ENCODE peak calls at places on chromosomes 2 and 18, in seven cellular contexts. One of them, this sample, is unnamed.

GRCh38 chr2:235003096-235003775 is 51.4 kb downstream of the SH3BP4 start:
- DNase-seq in HepG2: no peak
- DNase-seq in HCT116: no peak
- DNase-seq in GM12878: no peak
- DNase-seq in H1: no peak
- DNase-seq in K562: no peak
- DNase-seq in SK-N-SH: no peak
- DNase-seq in this sample: no peak

GRCh38 chr2:176595986-176596385 is 326.7 kb downstream of the MTX2 start:
- DNase-seq in HCT116: no peak
- DNase-seq in K562: no peak
- DNase-seq in GM12878: no peak
- DNase-seq in H1: no peak
- DNase-seq in SK-N-SH: no peak
- DNase-seq in HepG2: no peak
- DNase-seq in this sample: no peak

GRCh38 chr2:231050018-231050901 is 6.4 kb upstream of the PSMD1 start:
- DNase-seq in GM12878: no peak
- DNase-seq in SK-N-SH: no peak
- DNase-seq in HepG2: peak; percentile 100
- DNase-seq in H1: no peak
- DNase-seq in K562: no peak
- DNase-seq in HCT116: no peak
- DNase-seq in this sample: no peak

GRCh38 chr18:10559566-10560456 is 34.0 kb downstream of the NAPG start:
- DNase-seq in HepG2: no peak
- DNase-seq in K562: peak; percentile 20
- DNase-seq in GM12878: peak; percentile 25
- DNase-seq in HCT116: no peak
- DNase-seq in SK-N-SH: peak; percentile 47
- DNase-seq in H1: no peak
- DNase-seq in this sample: no peak

GRCh38 chr2:84031312-84031711 is 427.8 kb downstream of the SUCLG1 start:
- DNase-seq in SK-N-SH: no peak
- DNase-seq in HCT116: no peak
- DNase-seq in K562: no peak
- DNase-seq in HepG2: no peak
- DNase-seq in GM12878: no peak
- DNase-seq in H1: no peak
- DNase-seq in this sample: no peak

GRCh38 chr18:49899647-49900330 is 86.5 kb upstream of the ACAA2 start:
- DNase-seq in HCT116: no peak
- DNase-seq in GM12878: no peak
- DNase-seq in H1: no peak
- DNase-seq in K562: no peak
- DNase-seq in SK-N-SH: peak; percentile 51
- DNase-seq in HepG2: peak; percentile 27
- DNase-seq in this sample: no peak

GRCh38 chr2:228875152-228875875 is 395.8 kb downstream of the PID1 start:
- DNase-seq in GM12878: no peak
- DNase-seq in HepG2: no peak
- DNase-seq in K562: no peak
- DNase-seq in SK-N-SH: no peak
- DNase-seq in H1: no peak
- DNase-seq in HCT116: no peak
- DNase-seq in this sample: no peak

GRCh38 chr2:129010262-129010661 is 691.6 kb upstream of the HS6ST1 start:
- DNase-seq in K562: no peak
- DNase-seq in GM12878: no peak
- DNase-seq in SK-N-SH: no peak
- DNase-seq in HepG2: no peak
- DNase-seq in H1: no peak
- DNase-seq in HCT116: no peak
- DNase-seq in this sample: no peak

GRCh38 chr18:47263197-47263827 is 11.9 kb upstream of the SKOR2 start:
- DNase-seq in HepG2: no peak
- DNase-seq in GM12878: no peak
- DNase-seq in H1: peak; percentile 86
- DNase-seq in K562: peak; percentile 17
- DNase-seq in HCT116: no peak
- DNase-seq in SK-N-SH: peak; percentile 77
- DNase-seq in this sample: no peak

GRCh38 chr2:168929031-168929430 is 27.9 kb downstream of the G6PC2 start:
- DNase-seq in GM12878: no peak
- DNase-seq in HCT116: no peak
- DNase-seq in SK-N-SH: no peak
- DNase-seq in K562: no peak
- DNase-seq in H1: no peak
- DNase-seq in HepG2: no peak
- DNase-seq in this sample: no peak

GRCh38 chr2:239540174-239540573 is 139.4 kb upstream of the HDAC4 start:
- DNase-seq in H1: no peak
- DNase-seq in K562: no peak
- DNase-seq in GM12878: no peak
- DNase-seq in HepG2: no peak
- DNase-seq in HCT116: no peak
- DNase-seq in SK-N-SH: no peak
- DNase-seq in this sample: no peak

GRCh38 chr2:239772721-239773120 is 252.4 kb downstream of the NDUFA10 start:
- DNase-seq in SK-N-SH: no peak
- DNase-seq in HCT116: no peak
- DNase-seq in HepG2: no peak
- DNase-seq in K562: no peak
- DNase-seq in H1: no peak
- DNase-seq in GM12878: no peak
- DNase-seq in this sample: no peak

GRCh38 chr2:85547859-85548607 is 9.1 kb downstream of the MAT2A start:
- DNase-seq in GM12878: no peak
- DNase-seq in H1: no peak
- DNase-seq in SK-N-SH: no peak
- DNase-seq in HepG2: no peak
- DNase-seq in K562: no peak
- DNase-seq in HCT116: no peak
- DNase-seq in this sample: no peak

GRCh38 chr18:63271881-63272299 is 47.7 kb downstream of the BCL2 start:
- DNase-seq in HepG2: no peak
- DNase-seq in SK-N-SH: peak; percentile 47
- DNase-seq in GM12878: no peak
- DNase-seq in HCT116: no peak
- DNase-seq in K562: no peak
- DNase-seq in H1: no peak
- DNase-seq in this sample: no peak

GRCh38 chr2:39234754-39235153 is 9.0 kb downstream of the CDKL4 start:
- DNase-seq in GM12878: no peak
- DNase-seq in HepG2: peak; percentile 23
- DNase-seq in K562: no peak
- DNase-seq in HCT116: no peak
- DNase-seq in SK-N-SH: no peak
- DNase-seq in H1: no peak
- DNase-seq in this sample: no peak

GRCh38 chr2:23617167-23617787 is 232.3 kb downstream of the KLHL29 start:
- DNase-seq in GM12878: no peak
- DNase-seq in SK-N-SH: no peak
- DNase-seq in HepG2: no peak
- DNase-seq in H1: no peak
- DNase-seq in HCT116: no peak
- DNase-seq in K562: peak; percentile 42
- DNase-seq in this sample: no peak

GRCh38 chr2:106062627-106063026 is 131.5 kb downstream of the UXS1 start:
- DNase-seq in HCT116: no peak
- DNase-seq in SK-N-SH: no peak
- DNase-seq in H1: peak; percentile 3
- DNase-seq in HepG2: no peak
- DNase-seq in GM12878: no peak
- DNase-seq in K562: no peak
- DNase-seq in this sample: no peak

GRCh38 chr2:27322301-27322765 is 564 bp downstream of the MPV17 start:
- DNase-seq in HepG2: no peak
- DNase-seq in GM12878: no peak
- DNase-seq in K562: no peak
- DNase-seq in H1: no peak
- DNase-seq in SK-N-SH: peak; percentile 49
- DNase-seq in HCT116: no peak
- DNase-seq in this sample: no peak

GRCh38 chr2:98460573-98461560 is 16.2 kb downstream of the INPP4A start:
- DNase-seq in H1: no peak
- DNase-seq in SK-N-SH: no peak
- DNase-seq in K562: no peak
- DNase-seq in HepG2: no peak
- DNase-seq in HCT116: no peak
- DNase-seq in GM12878: peak; percentile 81
- DNase-seq in this sample: no peak

GRCh38 chr2:7841751-7842150 is 840.1 kb upstream of the ID2 start:
- DNase-seq in SK-N-SH: no peak
- DNase-seq in GM12878: no peak
- DNase-seq in HepG2: no peak
- DNase-seq in H1: no peak
- DNase-seq in HCT116: no peak
- DNase-seq in K562: no peak
- DNase-seq in this sample: no peak

GRCh38 chr2:43464546-43464945 is 131.3 kb downstream of the THADA start:
- DNase-seq in K562: no peak
- DNase-seq in SK-N-SH: no peak
- DNase-seq in H1: no peak
- DNase-seq in HepG2: no peak
- DNase-seq in GM12878: no peak
- DNase-seq in HCT116: no peak
- DNase-seq in this sample: no peak

GRCh38 chr2:240591784-240592183 is 5.2 kb downstream of the CAPN10 start:
- DNase-seq in SK-N-SH: no peak
- DNase-seq in H1: no peak
- DNase-seq in GM12878: no peak
- DNase-seq in HepG2: no peak
- DNase-seq in HCT116: no peak
- DNase-seq in K562: no peak
- DNase-seq in this sample: no peak

GRCh38 chr2:154616659-154617058 is 81.8 kb upstream of the KCNJ3 start:
- DNase-seq in K562: no peak
- DNase-seq in HepG2: no peak
- DNase-seq in GM12878: no peak
- DNase-seq in H1: no peak
- DNase-seq in HCT116: no peak
- DNase-seq in SK-N-SH: no peak
- DNase-seq in this sample: no peak

GRCh38 chr2:166334800-166335199 is 40.9 kb downstream of the SCN9A start:
- DNase-seq in GM12878: no peak
- DNase-seq in HepG2: peak; percentile 20
- DNase-seq in K562: no peak
- DNase-seq in SK-N-SH: no peak
- DNase-seq in H1: no peak
- DNase-seq in HCT116: no peak
- DNase-seq in this sample: no peak

GRCh38 chr2:56167616-56168015 is 16.2 kb upstream of the CCDC85A start:
- DNase-seq in K562: no peak
- DNase-seq in HepG2: no peak
- DNase-seq in SK-N-SH: no peak
- DNase-seq in HCT116: no peak
- DNase-seq in H1: no peak
- DNase-seq in GM12878: no peak
- DNase-seq in this sample: no peak

GRCh38 chr2:195664528-195664927 is 7.5 kb downstream of the SLC39A10 start:
- DNase-seq in HepG2: no peak
- DNase-seq in GM12878: no peak
- DNase-seq in K562: no peak
- DNase-seq in HCT116: no peak
- DNase-seq in SK-N-SH: no peak
- DNase-seq in H1: no peak
- DNase-seq in this sample: no peak
- TF ChIP-seq YY1 in HepG2: no peak
- TF ChIP-seq YY1 in GM12878: no peak
- TF ChIP-seq YY1 in K562: no peak
- TF ChIP-seq YY1 in HCT116: no peak
- TF ChIP-seq YY1 in SK-N-SH: no peak
- TF ChIP-seq YY1 in H1: no peak
- TF ChIP-seq YY1 in this sample: no peak

DNA sequence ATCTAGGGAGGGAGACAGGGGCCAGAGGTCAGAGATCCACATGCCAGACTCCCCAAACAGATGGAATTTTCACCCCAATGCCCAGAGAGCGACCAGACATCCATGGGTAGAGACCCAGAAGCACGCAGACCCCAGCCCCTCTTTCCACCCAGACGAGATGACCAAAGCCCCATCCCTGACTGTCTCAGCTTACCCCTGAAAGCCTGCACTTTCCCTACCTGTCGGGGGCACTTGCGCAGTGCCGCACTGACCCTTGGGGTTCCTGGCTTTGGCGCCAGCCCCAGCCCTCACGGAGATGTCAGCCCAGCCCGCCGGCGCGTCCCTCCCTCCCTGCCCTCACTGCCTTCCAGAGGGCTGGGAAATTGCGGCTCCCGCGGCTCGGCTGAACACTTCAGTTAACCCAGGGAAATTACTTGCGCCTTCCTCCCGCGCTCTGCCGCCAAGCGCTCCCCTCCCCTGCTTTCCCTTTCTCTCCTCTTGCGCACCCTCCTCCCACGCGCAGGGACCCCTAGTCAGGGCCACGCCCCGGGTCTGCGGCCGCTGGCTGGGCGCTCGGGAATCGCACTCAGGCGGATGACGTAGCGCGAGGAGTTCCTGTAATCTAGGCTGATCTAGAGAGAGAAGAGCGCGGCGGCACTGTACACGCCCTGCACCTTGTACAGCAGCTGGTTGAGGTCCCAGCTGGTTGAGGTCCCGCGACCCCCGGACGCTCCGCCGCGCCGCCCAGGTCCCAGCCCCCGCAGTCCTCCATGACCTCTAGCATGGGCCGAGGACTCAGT is 12.0 kb downstream of the ALPG start:
- DNase-seq in GM12878: no peak
- DNase-seq in HepG2: no peak
- DNase-seq in SK-N-SH: peak; percentile 63
- DNase-seq in HCT116: no peak
- DNase-seq in K562: no peak
- DNase-seq in H1: peak; percentile 63
- DNase-seq in this sample: no peak
- H3K9ac ChIP-seq in GM12878: no peak overlapping the region
- H3K9ac ChIP-seq in HepG2: no peak overlapping the region
- H3K9ac ChIP-seq in SK-N-SH: no peak overlapping the region
- H3K9ac ChIP-seq in HCT116: no peak overlapping the region
- H3K9ac ChIP-seq in K562: no peak overlapping the region
- H3K9ac ChIP-seq in H1: peak overlapping the region; percentile 60
- H3K9ac ChIP-seq in this sample: peak overlapping the region; percentile 99

DNA sequence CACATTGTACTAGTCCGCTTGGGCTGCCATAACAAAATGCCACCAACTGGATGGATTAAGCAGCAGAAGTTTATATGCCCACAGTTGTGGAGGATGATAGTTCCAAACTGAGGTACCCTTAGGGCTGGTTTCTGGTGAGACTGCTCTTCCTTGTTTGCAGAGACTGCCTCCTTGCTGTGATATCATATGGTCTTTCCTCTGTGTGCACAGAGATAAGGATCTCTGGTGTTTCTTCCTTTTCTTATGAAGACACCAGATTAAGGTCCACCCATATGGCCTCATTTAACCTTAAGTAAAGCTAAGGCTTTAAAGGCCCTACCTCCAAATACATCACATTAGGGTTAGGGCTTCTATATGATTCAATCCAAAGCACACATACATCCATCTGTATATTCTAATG is 738.2 kb upstream of the GCFC2 start:
- DNase-seq in HCT116: no peak
- DNase-seq in H1: no peak
- DNase-seq in K562: no peak
- DNase-seq in HepG2: no peak
- DNase-seq in SK-N-SH: no peak
- DNase-seq in GM12878: no peak
- DNase-seq in this sample: no peak
- TF ChIP-seq YY1 in HCT116: no peak
- TF ChIP-seq YY1 in H1: no peak
- TF ChIP-seq YY1 in K562: no peak
- TF ChIP-seq YY1 in HepG2: no peak
- TF ChIP-seq YY1 in SK-N-SH: no peak
- TF ChIP-seq YY1 in GM12878: no peak
- TF ChIP-seq YY1 in this sample: no peak

GRCh38 chr2:226114436-226114835 is 685.2 kb downstream of the IRS1 start:
- DNase-seq in K562: no peak
- DNase-seq in HepG2: peak; percentile 59
- DNase-seq in H1: no peak
- DNase-seq in HCT116: peak; percentile 69
- DNase-seq in GM12878: no peak
- DNase-seq in SK-N-SH: no peak
- DNase-seq in this sample: no peak
- H3K9ac ChIP-seq in K562: no peak overlapping the region
- H3K9ac ChIP-seq in HepG2: no peak overlapping the region
- H3K9ac ChIP-seq in H1: no peak overlapping the region
- H3K9ac ChIP-seq in HCT116: peak overlapping the region; percentile 61
- H3K9ac ChIP-seq in GM12878: no peak overlapping the region
- H3K9ac ChIP-seq in SK-N-SH: no peak overlapping the region
- H3K9ac ChIP-seq in this sample: no peak overlapping the region